ENCODE peak calls at places on chromosomes 11 and 22, in eight cellular contexts. X, M, V, Y, S, N, T and I are unnamed samples.

GRCh38 chr11:120203626-120204025 is 7.2 kb upstream of the OAF start:
- DNase-seq in X (no peak), M (no peak), V (no peak), N (no peak), Y (no peak), S (no peak), T (no peak), I (no peak)

GRCh38 chr11:132353255-132353654 is 982.8 kb downstream of the NTM start:
- DNase-seq in X (no peak), Y (no peak), T (no peak), N (no peak), M (no peak), V (no peak), S (no peak), I (no peak)

GRCh38 chr11:69293819-69294505 is at the start of gene MYEOV:
- DNase-seq in T (no peak), Y (peak; percentile 68), N (peak; percentile 71), V (peak; percentile 55), S (peak; percentile 47), X (peak; percentile 76), M (no peak), I (no peak)

GRCh38 chr11:92297551-92298237 is 73.1 kb downstream of the FAT3 start:
- DNase-seq in V (no peak), S (no peak), M (no peak), T (no peak), X (no peak), Y (no peak), N (no peak), I (no peak)

GRCh38 chr11:794013-794765 is 3.9 kb downstream of the SLC25A22 start:
- DNase-seq in S (no peak), V (no peak), X (no peak), T (no peak), M (no peak), Y (no peak), N (no peak), I (no peak)

GRCh38 chr11:117302228-117302627 is 11.1 kb downstream of the BACE1-AS start:
- DNase-seq in S (no peak), X (no peak), M (no peak), N (no peak), Y (no peak), V (no peak), T (no peak), I (no peak)

GRCh38 chr11:72078477-72078876 is 1.9 kb downstream of the NUMA1 start:
- DNase-seq in N (peak; percentile 57), M (no peak), Y (no peak), S (no peak), X (no peak), T (no peak), V (no peak), I (no peak)

GRCh38 chr11:128323381-128323780 is 264.0 kb downstream of the ETS1 start:
- DNase-seq in X (peak; percentile 9), V (peak; percentile 53), S (no peak), N (peak; percentile 71), M (no peak), Y (peak; percentile 59), T (no peak), I (no peak)

GRCh38 chr11:131922220-131922619 is 551.8 kb downstream of the NTM start:
- DNase-seq in N (no peak), Y (no peak), T (no peak), S (no peak), M (no peak), X (no peak), V (no peak), I (no peak)

GRCh38 chr11:101348786-101349185 is 219.2 kb upstream of the PGR start:
- DNase-seq in V (no peak), M (no peak), Y (no peak), X (no peak), N (no peak), T (no peak), S (no peak), I (no peak)

GRCh38 chr11:72239296-72239848 is 4.6 kb downstream of the PHOX2A start:
- DNase-seq in M (no peak), Y (peak; percentile 90), V (peak; percentile 45), T (no peak), X (peak; percentile 73), N (peak; percentile 64), S (peak; percentile 37), I (no peak)

GRCh38 chr11:120125005-120125404 is 12.9 kb downstream of the TRIM29 start:
- DNase-seq in T (no peak), Y (peak; percentile 34), V (peak; percentile 81), S (peak; percentile 10), X (peak; percentile 58), M (no peak), N (peak; percentile 34), I (no peak)

GRCh38 chr22:49747130-49747529 is 80.5 kb downstream of the BRD1 start:
- DNase-seq in V (no peak), X (no peak), M (no peak), T (no peak), Y (no peak), N (no peak), S (no peak), I (no peak)

GRCh38 chr11:125517116-125517804 is 21.2 kb upstream of the FEZ1 start:
- DNase-seq in X (peak; percentile 97), Y (peak; percentile 59), M (no peak), S (peak; percentile 84), N (peak; percentile 89), T (peak; percentile 47), V (peak; percentile 63), I (no peak)

GRCh38 chr11:75063732-75064314 is 32.9 kb downstream of the OR2AT4 start:
- DNase-seq in T (no peak), X (no peak), V (peak; percentile 67), N (no peak), Y (no peak), S (no peak), M (no peak), I (no peak)

GRCh38 chr11:78351193-78351592 is 66.4 kb downstream of the GAB2 start:
- DNase-seq in M (no peak), V (no peak), Y (no peak), N (no peak), T (no peak), S (no peak), X (no peak), I (no peak)

GRCh38 chr22:32967285-32968101 is 90.7 kb downstream of the SYN3 start:
- DNase-seq in M (no peak), N (no peak), Y (no peak), X (no peak), T (no peak), V (no peak), S (no peak), I (no peak)

GRCh38 chr11:2775626-2776350 is 76.0 kb upstream of the KCNQ1OT1 start:
- DNase-seq in N (no peak), V (no peak), Y (no peak), S (no peak), X (no peak), M (no peak), T (no peak), I (peak; percentile 1)

GRCh38 chr11:113474362-113475159 is 637 bp downstream of the DRD2 start:
- DNase-seq in Y (peak; percentile 85), M (peak; percentile 11), T (peak; percentile 42), X (peak; percentile 94), N (peak; percentile 68), S (peak; percentile 77), V (peak; percentile 68), I (peak; percentile 19)

GRCh38 chr11:93143800-93144199 is 54.0 kb downstream of the SLC36A4 start:
- DNase-seq in S (no peak), M (no peak), T (no peak), Y (no peak), N (peak; percentile 40), V (no peak), X (no peak), I (no peak)

GRCh38 chr22:36197065-36197440 is 4.6 kb downstream of the APOL4 start:
- DNase-seq in Y (no peak), M (no peak), V (peak; percentile 57), S (peak; percentile 43), N (peak; percentile 91), X (peak; percentile 77), T (peak; percentile 81), I (no peak)

GRCh38 chr11:132852361-132852760 is 679.9 kb downstream of the OPCML start:
- DNase-seq in M (no peak), S (no peak), T (no peak), Y (no peak), X (no peak), N (no peak), V (no peak), I (no peak)

GRCh38 chr11:59456661-59457060 is at the start of gene OR4D6:
- DNase-seq in X (no peak), N (no peak), M (no peak), S (no peak), T (no peak), V (no peak), Y (no peak), I (no peak)

GRCh38 chr11:67631427-67631826 is 1.7 kb upstream of the NUDT8 start:
- DNase-seq in N (no peak), Y (no peak), V (no peak), X (no peak), T (no peak), S (no peak), M (no peak), I (no peak)

GRCh38 chr11:116471608-116472007 is 301.2 kb downstream of the BUD13 start:
- DNase-seq in N (peak; percentile 7), T (no peak), Y (peak; percentile 11), S (peak; percentile 39), V (peak; percentile 1), M (no peak), X (no peak), I (no peak)

GRCh38 chr22:27318516-27318915 is 483.0 kb downstream of the MN1 start:
- DNase-seq in V (peak; percentile 21), T (no peak), Y (peak; percentile 73), X (no peak), M (no peak), S (peak; percentile 48), N (peak; percentile 85), I (no peak)

GRCh38 chr11:2914475-2915195 is 14.6 kb downstream of the PHLDA2 start:
- DNase-seq in V (no peak), N (no peak), M (no peak), X (no peak), Y (no peak), S (no peak), T (no peak), I (no peak)

GRCh38 chr11:70270877-70271634 is 566 bp downstream of the PPFIA1 start:
- DNase-seq in Y (peak; percentile 76), X (peak; percentile 38), V (peak; percentile 61), N (peak; percentile 53), M (peak; percentile 40), S (peak; percentile 42), T (peak; percentile 51), I (peak; percentile 34)

GRCh38 chr22:39655736-39656285 is 85.3 kb downstream of the CACNA1I start:
- DNase-seq in N (no peak), S (no peak), Y (no peak), M (no peak), V (no peak), X (no peak), T (no peak), I (no peak)

GRCh38 chr11:70467196-70468085 is 69.1 kb downstream of the CTTN start:
- DNase-seq in S (peak; percentile 45), V (peak; percentile 54), T (peak; percentile 60), M (no peak), Y (peak; percentile 87), N (peak; percentile 43), X (peak; percentile 32), I (no peak)

GRCh38 chr22:43566561-43567332 is 154.9 kb downstream of the MPPED1 start:
- DNase-seq in S (no peak), N (no peak), M (no peak), V (no peak), X (no peak), T (no peak), Y (no peak), I (no peak)

GRCh38 chr11:126397016-126397415 is 41.5 kb downstream of the ST3GAL4 start:
- DNase-seq in M (no peak), Y (no peak), N (no peak), T (no peak), V (no peak), X (no peak), S (no peak), I (no peak)

GRCh38 chr22:47837703-47838102 is 1075.3 kb downstream of the TBC1D22A start:
- DNase-seq in N (peak; percentile 27), Y (no peak), S (no peak), T (peak; percentile 39), X (peak; percentile 60), V (peak; percentile 11), M (no peak), I (no peak)

GRCh38 chr22:32058656-32059280 is 15.7 kb downstream of the SLC5A1 start:
- DNase-seq in V (no peak), X (peak; percentile 18), Y (no peak), S (no peak), T (no peak), M (no peak), N (peak; percentile 30), I (no peak)